ENCODE peak calls at places on chromosomes 1 and 21, in eight cellular contexts. S is fibroblast of mammary gland, B is AG10803, K is BJ, F is lung, E is LNCaP clone FGC, Z is dorsolateral prefrontal cortex, C is cardiac fibroblast. X is an unnamed sample.

GRCh38 chr1:20096840-20097447 is 22.4 kb downstream of the PLA2G2D start:
- DNase-seq in S (no peak), B (no peak), K (no peak), F (no peak), E (no peak), Z (no peak), C (no peak), X (no peak)

GRCh38 chr1:162726539-162726938 is 64.0 kb upstream of the HSD17B7 start:
- DNase-seq in S (no peak), B (no peak), K (no peak), F (no peak), E (no peak), Z (no peak), C (no peak), X (no peak)

GRCh38 chr21:38460171-38460742 is 38.0 kb downstream of the ERG start:
- DNase-seq in S (peak; percentile 42), B (peak; percentile 46), K (no peak), F (no peak), E (no peak), Z (no peak), C (peak; percentile 91), X (peak; percentile 94)

GRCh38 chr1:32864375-32865019 is 6.2 kb downstream of the FNDC5 start:
- DNase-seq in S (no peak), B (no peak), K (no peak), F (no peak), E (no peak), Z (no peak), C (no peak), X (no peak)

GRCh38 chr1:232443372-232443771 is 186.6 kb downstream of the SIPA1L2 start:
- DNase-seq in S (no peak), B (no peak), K (no peak), F (no peak), E (no peak), Z (no peak), C (no peak), X (no peak)

GRCh38 chr1:79006564-79006963 is at the start of gene ADGRL4:
- DNase-seq in S (peak; percentile 57), B (peak; percentile 57), K (no peak), F (no peak), E (no peak), Z (no peak), C (peak; percentile 85), X (peak; percentile 80)

GRCh38 chr1:231431665-231432415 is 9.8 kb upstream of the EGLN1 start:
- DNase-seq in S (no peak), B (no peak), K (no peak), F (no peak), E (no peak), Z (no peak), C (no peak), X (no peak)

GRCh38 chr1:61132176-61133047 is 50.1 kb downstream of the NFIA start:
- DNase-seq in S (no peak), B (no peak), K (no peak), F (no peak), E (no peak), Z (no peak), C (peak; percentile 76), X (peak; percentile 87)

GRCh38 chr1:1203561-1204424 is 2.6 kb downstream of the TNFRSF18 start:
- DNase-seq in S (no peak), B (no peak), K (no peak), F (no peak), E (no peak), Z (no peak), C (no peak), X (no peak)

GRCh38 chr1:185856482-185856881 is 122.3 kb downstream of the HMCN1 start:
- DNase-seq in S (no peak), B (no peak), K (no peak), F (no peak), E (no peak), Z (no peak), C (no peak), X (no peak)

GRCh38 chr1:186680031-186681012 is at the start of gene PTGS2:
- DNase-seq in S (peak; percentile 95), B (peak; percentile 92), K (peak; percentile 87), F (peak; percentile 86), E (peak; percentile 4), Z (peak; percentile 64), C (peak; percentile 99), X (peak; percentile 98)

GRCh38 chr21:43893536-43894205 is 28.6 kb downstream of the AGPAT3 start:
- DNase-seq in S (peak; percentile 59), B (no peak), K (no peak), F (peak; percentile 51), E (no peak), Z (peak; percentile 25), C (no peak), X (no peak)

GRCh38 chr1:203324103-203325003 is 19.0 kb downstream of the BTG2 start:
- DNase-seq in S (no peak), B (peak; percentile 9), K (no peak), F (peak; percentile 76), E (no peak), Z (peak; percentile 38), C (no peak), X (no peak)

GRCh38 chr21:44267655-44268142 is 6.0 kb upstream of the DNMT3L start:
- DNase-seq in S (peak; percentile 5), B (no peak), K (no peak), F (no peak), E (no peak), Z (no peak), C (no peak), X (no peak)

GRCh38 chr1:101993703-101994102 is 3.0 kb downstream of the OLFM3 start:
- DNase-seq in S (peak; percentile 0), B (no peak), K (no peak), F (no peak), E (no peak), Z (no peak), C (no peak), X (peak; percentile 1)

GRCh38 chr21:29105218-29105617 is 25.2 kb upstream of the MAP3K7CL start:
- DNase-seq in S (peak; percentile 22), B (no peak), K (no peak), F (no peak), E (no peak), Z (no peak), C (peak; percentile 60), X (peak; percentile 48)

GRCh38 chr1:94823116-94823515 is 3.0 kb downstream of the SLC44A3 start:
- DNase-seq in S (no peak), B (no peak), K (no peak), F (no peak), E (no peak), Z (no peak), C (no peak), X (no peak)

GRCh38 chr1:94819584-94819944 is 593 bp upstream of the SLC44A3 start:
- DNase-seq in S (no peak), B (no peak), K (no peak), F (no peak), E (no peak), Z (no peak), C (no peak), X (no peak)

GRCh38 chr1:94820918-94821317 is 761 bp downstream of the SLC44A3 start:
- DNase-seq in S (no peak), B (no peak), K (no peak), F (no peak), E (no peak), Z (no peak), C (no peak), X (no peak)

GRCh38 chr1:94819945-94820746 is at the start of gene SLC44A3:
- DNase-seq in S (peak; percentile 29), B (peak; percentile 39), K (no peak), F (peak; percentile 58), E (no peak), Z (no peak), C (peak; percentile 28), X (peak; percentile 50)

GRCh38 chr1:94821636-94822305 is 1.6 kb downstream of the SLC44A3 start:
- DNase-seq in S (no peak), B (no peak), K (no peak), F (no peak), E (no peak), Z (no peak), C (no peak), X (no peak)
- H3K4me3 ChIP-seq in S (no peak overlapping the region), B (no peak overlapping the region), K (no peak overlapping the region), F (no peak overlapping the region), E (no peak overlapping the region), Z (no peak overlapping the region), C (no peak overlapping the region), X (no peak overlapping the region)

GRCh38 chr1:212958175-212958574 is 7.8 kb downstream of the VASH2 start:
- DNase-seq in S (no peak), B (no peak), K (no peak), F (no peak), E (no peak), Z (no peak), C (peak; percentile 65), X (peak; percentile 24)
- TF ChIP-seq CTCF in S (no peak), B (no peak), K (no peak), F (no peak), E (no peak), Z (no peak), C (no peak), X (no peak)

GRCh38 chr1:227729144-227729880 is 5.8 kb downstream of the JMJD4 start:
- DNase-seq in S (no peak), B (no peak), K (no peak), F (no peak), E (no peak), Z (no peak), C (no peak), X (no peak)
- H3K4me3 ChIP-seq in S (no peak overlapping the region), B (no peak overlapping the region), K (peak overlapping the region; percentile 55), F (peak overlapping the region; percentile 4), E (peak overlapping the region; percentile 85), Z (peak overlapping the region; percentile 69), C (peak overlapping the region; percentile 65), X (peak overlapping the region; percentile 57)

GRCh38 chr1:174747613-174748012 is 252.1 kb upstream of the CACYBP start:
- DNase-seq in S (no peak), B (no peak), K (no peak), F (no peak), E (no peak), Z (no peak), C (no peak), X (no peak)
- TF ChIP-seq CTCF in S (peak; percentile 20), B (peak; percentile 4), K (no peak), F (no peak), E (peak; percentile 16), Z (no peak), C (no peak), X (peak; percentile 25)

X was measured in fibroblast of pulmonary artery.